ENCODE peak calls at places on chromosomes 7 and 10, in five cellular contexts. J is NCI-H1048; A is stimulated activated CD4-positive, alpha-beta T cell treated with anti-CD3 and anti-CD28 coated beads, Interleukin-15, amount 100 ng/mL, for 24 hours; E is neural crest cell; T is AG09309. R is an unnamed sample.

GRCh38 chr7:74057216-74057925 is 26.2 kb upstream of the LIMK1 start:
- DNase-seq in J (no peak), A (no peak), E (no peak), T (no peak), R (no peak)

GRCh38 chr10:60788543-60788942 is 10.3 kb downstream of the CDK1 start:
- DNase-seq in J (no peak), A (no peak), E (no peak), T (no peak), R (no peak)

GRCh38 chr7:156515911-156516790 is 124.4 kb upstream of the RNF32 start:
- DNase-seq in J (no peak), A (no peak), E (no peak), T (no peak), R (no peak)

GRCh38 chr7:1761097-1761496 is 91.0 kb downstream of the ELFN1 start:
- DNase-seq in J (no peak), A (no peak), E (no peak), T (no peak), R (no peak)

GRCh38 chr7:44469461-44469860 is 21.0 kb downstream of the NUDCD3 start:
- DNase-seq in J (no peak), A (no peak), E (no peak), T (no peak), R (no peak)

GRCh38 chr7:24574365-24574764 is 1.1 kb downstream of the PALS2 start:
- DNase-seq in J (no peak), A (no peak), E (no peak), T (no peak), R (peak)

GRCh38 chr10:4397337-4397736 is 428.7 kb upstream of the AKR1E2 start:
- DNase-seq in J (no peak), A (no peak), E (no peak), T (no peak), R (no peak)

GRCh38 chr10:19651549-19651948 is 164.7 kb upstream of the PLXDC2 start:
- DNase-seq in J (no peak), A (no peak), E (no peak), T (peak), R (no peak)

GRCh38 chr7:28573751-28574295 is 161.5 kb downstream of the CREB5 start:
- DNase-seq in J (no peak), A (no peak), E (no peak), T (no peak), R (no peak)

GRCh38 chr7:149772236-149772820 is 1.1 kb downstream of the ZNF467 start:
- DNase-seq in J (no peak), A (no peak), E (no peak), T (no peak), R (no peak)

GRCh38 chr10:42781893-42782445 is 626 bp upstream of the BMS1 start:
- DNase-seq in J (no peak), A (peak), E (no peak), T (no peak), R (no peak)

GRCh38 chr10:116364808-116365207 is 40.6 kb downstream of the CCDC172 start:
- DNase-seq in J (no peak), A (no peak), E (no peak), T (no peak), R (no peak)

GRCh38 chr7:134189559-134189958 is 62.4 kb downstream of the LRGUK start:
- DNase-seq in J (no peak), A (no peak), E (no peak), T (no peak), R (no peak)

GRCh38 chr10:132849546-132850031 is 63.6 kb upstream of the NKX6-2 start:
- DNase-seq in J (no peak), A (no peak), E (no peak), T (no peak), R (no peak)

GRCh38 chr7:41116817-41117216 is 586.1 kb downstream of the INHBA start:
- DNase-seq in J (no peak), A (no peak), E (no peak), T (no peak), R (no peak)

GRCh38 chr10:118108194-118109026 is 61.7 kb upstream of the RAB11FIP2 start:
- DNase-seq in J (no peak), A (no peak), E (no peak), T (no peak), R (no peak)

GRCh38 chr7:96440328-96440727 is 118.4 kb upstream of the SLC25A13 start:
- DNase-seq in J (no peak), A (no peak), E (no peak), T (no peak), R (no peak)

GRCh38 chr10:120741415-120741814 is 109.7 kb upstream of the WDR11 start:
- DNase-seq in J (no peak), A (no peak), E (no peak), T (no peak), R (no peak)

GRCh38 chr7:43105521-43106120 is 6.8 kb upstream of the HECW1 start:
- DNase-seq in J (no peak), A (no peak), E (no peak), T (no peak), R (no peak)

GRCh38 chr7:79593819-79594218 is 140.4 kb upstream of the MAGI2 start:
- DNase-seq in J (no peak), A (no peak), E (no peak), T (no peak), R (peak)

GRCh38 chr10:112741830-112742402 is 208.1 kb upstream of the TCF7L2 start:
- DNase-seq in J (no peak), A (no peak), E (no peak), T (no peak), R (no peak)

GRCh38 chr10:71191459-71192113 is 20.8 kb upstream of the UNC5B start:
- DNase-seq in J (no peak), A (no peak), E (no peak), T (no peak), R (no peak)

GRCh38 chr10:86295791-86296190 is 70.8 kb downstream of the GRID1 start:
- DNase-seq in J (no peak), A (no peak), E (no peak), T (no peak), R (no peak)

GRCh38 chr7:1961776-1962276 is 270.9 kb downstream of the MAD1L1 start:
- DNase-seq in J (no peak), A (peak), E (no peak), T (peak), R (no peak)

GRCh38 chr7:115851291-115851690 is 179.3 kb downstream of the TFEC start:
- DNase-seq in J (peak), A (no peak), E (no peak), T (peak), R (peak)

GRCh38 chr7:34373940-34374339 is 284.1 kb upstream of the NPSR1 start:
- DNase-seq in J (no peak), A (no peak), E (no peak), T (peak), R (no peak)

GRCh38 chr10:95327367-95327766 is 36.6 kb upstream of the PDLIM1 start:
- DNase-seq in J (no peak), A (no peak), E (no peak), T (no peak), R (no peak)

GRCh38 chr7:29189743-29190201 is 4.8 kb upstream of the CHN2 start:
- DNase-seq in J (peak), A (peak), E (peak), T (no peak), R (peak)

GRCh38 chr7:71633571-71634008 is 501.6 kb downstream of the GALNT17 start:
- DNase-seq in J (no peak), A (no peak), E (no peak), T (peak), R (no peak)

R was measured in G401.